ENCODE peak calls at places on chromosomes 2 and 18, in six cellular contexts. F is IMR-90, M is A549, L is K562, H is GM12878, U is SK-N-SH. Z is an unnamed sample.

GRCh38 chr2:10499911-10500521 is 51.9 kb upstream of the ODC1 start:
- DNase-seq in F (no peak), M (no peak), L (no peak), H (no peak), U (no peak), Z (no peak)

GRCh38 chr18:28831908-28832307 is 655.0 kb upstream of the CDH2 start:
- DNase-seq in F (no peak), M (no peak), L (no peak), H (no peak), U (no peak), Z (no peak)

GRCh38 chr2:105573910-105574655 is 170.6 kb upstream of the NCK2 start:
- DNase-seq in F (no peak), M (no peak), L (no peak), H (no peak), U (no peak), Z (no peak)

GRCh38 chr2:127619901-127620705 is 25.9 kb upstream of the GPR17 start:
- DNase-seq in F (no peak), M (no peak), L (no peak), H (no peak), U (peak), Z (no peak)

GRCh38 chr2:42618116-42618515 is 49.7 kb downstream of the MTA3 start:
- DNase-seq in F (no peak), M (no peak), L (no peak), H (no peak), U (no peak), Z (no peak)

GRCh38 chr2:128783193-128783671 is 464.6 kb upstream of the HS6ST1 start:
- DNase-seq in F (no peak), M (no peak), L (no peak), H (no peak), U (no peak), Z (no peak)

GRCh38 chr2:85189606-85190270 is 56.5 kb downstream of the TCF7L1 start:
- DNase-seq in F (no peak), M (no peak), L (no peak), H (no peak), U (no peak), Z (peak)

GRCh38 chr2:102910724-102911123 is 148.9 kb downstream of the TMEM182 start:
- DNase-seq in F (no peak), M (no peak), L (no peak), H (no peak), U (no peak), Z (no peak)

GRCh38 chr2:172012688-172013358 is 13.1 kb downstream of the METAP1D start:
- DNase-seq in F (no peak), M (no peak), L (no peak), H (no peak), U (no peak), Z (peak)

GRCh38 chr2:111523009-111523408 is 361.0 kb downstream of the ANAPC1 start:
- DNase-seq in F (no peak), M (no peak), L (peak), H (no peak), U (peak), Z (no peak)

GRCh38 chr2:10913501-10914271 is 2.0 kb downstream of the KCNF1 start:
- DNase-seq in F (no peak), M (no peak), L (no peak), H (no peak), U (no peak), Z (no peak)

GRCh38 chr2:203326355-203326754 is 1.8 kb upstream of the ABI2 start:
- DNase-seq in F (no peak), M (no peak), L (no peak), H (no peak), U (no peak), Z (no peak)

GRCh38 chr2:40113272-40113671 is 334.2 kb upstream of the THUMPD2 start:
- DNase-seq in F (peak), M (no peak), L (no peak), H (no peak), U (no peak), Z (no peak)

GRCh38 chr2:10360460-10361219 is 57.9 kb downstream of the HPCAL1 start:
- DNase-seq in F (no peak), M (no peak), L (no peak), H (no peak), U (no peak), Z (no peak)

GRCh38 chr2:156437272-156437671 is 1.1 kb downstream of the GPD2 start:
- DNase-seq in F (peak), M (no peak), L (no peak), H (no peak), U (no peak), Z (no peak)

GRCh38 chr2:25041307-25041927 is 459 bp upstream of the EFR3B start:
- DNase-seq in F (peak), M (peak), L (no peak), H (no peak), U (peak), Z (peak)

GRCh38 chr2:139946690-139947089 is 1166.5 kb upstream of the NXPH2 start:
- DNase-seq in F (no peak), M (no peak), L (no peak), H (no peak), U (peak), Z (no peak)

GRCh38 chr2:235390108-235390815 is 103.6 kb upstream of the AGAP1 start:
- DNase-seq in F (peak), M (no peak), L (no peak), H (peak), U (no peak), Z (no peak)

GRCh38 chr2:12684471-12684936 is 32.2 kb upstream of the TRIB2 start:
- DNase-seq in F (peak), M (no peak), L (no peak), H (no peak), U (no peak), Z (no peak)

GRCh38 chr2:150732064-150732463 is 244.6 kb upstream of the RND3 start:
- DNase-seq in F (peak), M (no peak), L (no peak), H (no peak), U (peak), Z (no peak)

GRCh38 chr18:45266023-45266422 is 349.3 kb upstream of the SLC14A2 start:
- DNase-seq in F (no peak), M (no peak), L (no peak), H (no peak), U (no peak), Z (no peak)

GRCh38 chr2:100902833-100903405 is 83.0 kb downstream of the NPAS2 start:
- DNase-seq in F (peak), M (peak), L (no peak), H (no peak), U (peak), Z (peak)

GRCh38 chr2:37877457-37878315 is 47.4 kb upstream of the RMDN2 start:
- DNase-seq in F (peak), M (peak), L (peak), H (no peak), U (peak), Z (peak)

GRCh38 chr2:194464964-194465638 is 1191.9 kb upstream of the SLC39A10 start:
- DNase-seq in F (no peak), M (no peak), L (no peak), H (no peak), U (no peak), Z (no peak)

GRCh38 chr2:99101697-99102096 is 39.8 kb upstream of the C2orf15 start:
- DNase-seq in F (peak), M (no peak), L (no peak), H (no peak), U (no peak), Z (peak)

GRCh38 chr2:15667579-15668556 is 76.2 kb downstream of the DDX1 start:
- DNase-seq in F (peak), M (no peak), L (no peak), H (no peak), U (no peak), Z (no peak)

GRCh38 chr2:234395801-234396478 is 100.9 kb downstream of the ARL4C start:
- DNase-seq in F (no peak), M (no peak), L (no peak), H (no peak), U (peak), Z (no peak)

GRCh38 chr2:191500566-191501389 is 177.2 kb upstream of the NABP1 start:
- DNase-seq in F (no peak), M (no peak), L (no peak), H (no peak), U (peak), Z (no peak)

GRCh38 chr2:240932001-240932723 is 26.0 kb downstream of the CROCC2 start:
- DNase-seq in F (no peak), M (no peak), L (no peak), H (no peak), U (peak), Z (no peak)

GRCh38 chr2:150531626-150532419 is 44.4 kb upstream of the RND3 start:
- DNase-seq in F (peak), M (no peak), L (no peak), H (no peak), U (no peak), Z (no peak)

GRCh38 chr2:62199392-62200125 is 3.6 kb downstream of the B3GNT2 start:
- DNase-seq in F (peak), M (no peak), L (no peak), H (no peak), U (no peak), Z (no peak)

GRCh38 chr2:216632952-216633615 is at the start of gene IGFBP2:
- DNase-seq in F (peak), M (peak), L (no peak), H (no peak), U (peak), Z (no peak)

GRCh38 chr2:189466046-189466445 is 24.8 kb downstream of the WDR75 start:
- DNase-seq in F (no peak), M (no peak), L (no peak), H (no peak), U (no peak), Z (no peak)

GRCh38 chr2:153163055-153163454 is 315.5 kb downstream of the RPRM start:
- DNase-seq in F (no peak), M (no peak), L (no peak), H (no peak), U (peak), Z (peak)

GRCh38 chr2:240555541-240556250 is 2.1 kb downstream of the ANKMY1 start:
- DNase-seq in F (no peak), M (no peak), L (no peak), H (no peak), U (no peak), Z (no peak)

GRCh38 chr2:150020221-150020620 is 432.6 kb upstream of the MMADHC start:
- DNase-seq in F (no peak), M (no peak), L (no peak), H (no peak), U (no peak), Z (no peak)

GRCh38 chr2:160194946-160195345 is 5.1 kb downstream of the ITGB6 start:
- DNase-seq in F (no peak), M (no peak), L (no peak), H (no peak), U (no peak), Z (no peak)

GRCh38 chr2:129252781-129253460 is 726.5 kb upstream of the RAB6C start:
- DNase-seq in F (no peak), M (no peak), L (no peak), H (no peak), U (peak), Z (no peak)

GRCh38 chr2:85213404-85213803 is 80.2 kb downstream of the TCF7L1 start:
- DNase-seq in F (no peak), M (no peak), L (no peak), H (no peak), U (no peak), Z (no peak)

GRCh38 chr18:46291149-46291548 is 187.0 kb downstream of the HAUS1 start:
- DNase-seq in F (no peak), M (no peak), L (no peak), H (no peak), U (no peak), Z (no peak)

GRCh38 chr2:199463000-199463692 is 5.4 kb upstream of the SATB2 start:
- DNase-seq in F (peak), M (peak), L (no peak), H (no peak), U (peak), Z (no peak)

GRCh38 chr2:199460101-199460671 is 2.4 kb upstream of the SATB2 start:
- DNase-seq in F (peak), M (no peak), L (no peak), H (no peak), U (no peak), Z (no peak)

GRCh38 chr2:199460808-199461454 is 3.2 kb upstream of the SATB2 start:
- DNase-seq in F (no peak), M (no peak), L (no peak), H (no peak), U (no peak), Z (no peak)

GRCh38 chr2:199462167-199462976 is 4.6 kb upstream of the SATB2 start:
- DNase-seq in F (no peak), M (no peak), L (no peak), H (no peak), U (peak), Z (no peak)

DNA sequence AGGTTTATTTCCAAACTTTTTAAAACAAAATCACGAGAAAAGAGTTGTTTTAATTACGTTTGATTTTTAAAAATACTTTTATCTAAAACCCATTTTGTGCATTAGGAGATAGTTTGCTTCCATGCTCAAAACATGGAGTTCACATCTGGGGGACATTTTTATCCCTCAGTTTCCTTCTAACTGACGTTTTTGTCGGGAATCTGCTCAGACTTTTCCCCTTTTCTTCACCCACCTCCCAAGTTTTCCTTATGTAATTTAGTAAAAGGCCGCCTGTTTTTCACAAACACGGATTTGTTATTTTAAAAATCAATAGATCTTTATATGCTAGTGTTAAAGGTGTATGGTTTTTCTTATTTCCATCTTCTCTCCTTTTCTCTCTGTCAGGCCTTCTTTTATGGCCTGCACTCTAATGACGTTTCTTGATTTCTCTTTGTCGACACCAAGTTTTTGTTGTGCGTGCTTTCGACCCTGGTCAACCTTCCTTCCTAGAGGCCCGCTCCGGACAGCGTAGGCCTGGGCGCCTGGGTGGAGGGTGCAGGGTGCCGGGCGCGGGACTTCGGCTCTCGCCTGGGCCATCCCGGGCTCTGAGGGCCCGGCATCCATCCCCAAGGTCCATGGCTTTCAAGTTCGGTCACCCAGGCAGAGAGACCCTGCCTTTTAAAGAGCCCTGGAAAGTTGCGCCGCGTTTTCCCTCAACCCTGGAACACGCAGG is 3.9 kb upstream of the SATB2 start:
- DNase-seq in F (no peak), M (no peak), L (no peak), H (no peak), U (peak), Z (no peak)
- TF ChIP-seq SMC3 in F (no peak), M (no peak), L (no peak), H (no peak), U (no peak), Z (no peak)

DNA sequence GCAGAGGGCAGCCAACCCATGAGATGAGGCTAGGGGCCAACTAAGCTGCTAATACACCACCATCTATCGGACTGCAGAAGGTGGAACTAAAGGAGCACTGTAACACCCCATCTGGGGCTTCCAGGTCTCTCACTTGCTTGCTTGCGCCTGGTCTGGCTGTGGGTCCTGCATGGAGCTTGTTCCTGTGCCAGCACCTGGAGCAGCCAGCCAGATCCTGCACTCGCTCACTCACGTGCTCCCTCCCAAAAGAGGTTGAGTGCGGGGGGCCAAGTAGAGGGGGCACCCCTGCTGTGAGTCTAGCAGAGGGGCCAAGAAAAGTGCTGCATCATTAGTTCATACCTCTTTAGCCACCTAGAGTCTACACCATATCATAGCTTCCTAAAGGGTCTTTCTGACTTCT is 250.9 kb downstream of the LRRTM4 start:
- DNase-seq in F (no peak), M (no peak), L (no peak), H (no peak), U (no peak), Z (no peak)
- TF ChIP-seq SMC3 in F (no peak), M (no peak), L (no peak), H (no peak), U (no peak), Z (no peak)

DNA sequence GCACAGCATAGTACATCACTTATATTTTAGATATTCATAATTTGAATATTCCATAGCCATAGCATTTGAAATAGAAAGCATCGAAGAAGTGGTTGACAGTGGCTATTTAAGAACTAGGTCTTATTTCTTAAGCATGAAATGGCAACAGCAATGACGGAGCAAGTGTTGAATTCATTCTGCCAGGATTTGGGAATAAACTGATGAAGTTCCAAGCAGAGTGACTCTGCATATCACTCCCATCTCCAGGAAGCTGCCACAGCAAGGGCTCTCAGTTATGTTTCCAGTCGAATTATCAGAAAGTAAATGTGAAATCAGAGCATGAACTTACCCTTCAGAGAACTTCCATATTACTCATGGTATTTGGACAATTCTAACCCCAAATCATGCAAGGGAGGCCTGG is 208.1 kb downstream of the IKZF2 start:
- DNase-seq in F (no peak), M (no peak), L (no peak), H (no peak), U (no peak), Z (no peak)
- TF ChIP-seq SMC3 in F (no peak), M (no peak), L (no peak), H (no peak), U (no peak), Z (no peak)

DNA sequence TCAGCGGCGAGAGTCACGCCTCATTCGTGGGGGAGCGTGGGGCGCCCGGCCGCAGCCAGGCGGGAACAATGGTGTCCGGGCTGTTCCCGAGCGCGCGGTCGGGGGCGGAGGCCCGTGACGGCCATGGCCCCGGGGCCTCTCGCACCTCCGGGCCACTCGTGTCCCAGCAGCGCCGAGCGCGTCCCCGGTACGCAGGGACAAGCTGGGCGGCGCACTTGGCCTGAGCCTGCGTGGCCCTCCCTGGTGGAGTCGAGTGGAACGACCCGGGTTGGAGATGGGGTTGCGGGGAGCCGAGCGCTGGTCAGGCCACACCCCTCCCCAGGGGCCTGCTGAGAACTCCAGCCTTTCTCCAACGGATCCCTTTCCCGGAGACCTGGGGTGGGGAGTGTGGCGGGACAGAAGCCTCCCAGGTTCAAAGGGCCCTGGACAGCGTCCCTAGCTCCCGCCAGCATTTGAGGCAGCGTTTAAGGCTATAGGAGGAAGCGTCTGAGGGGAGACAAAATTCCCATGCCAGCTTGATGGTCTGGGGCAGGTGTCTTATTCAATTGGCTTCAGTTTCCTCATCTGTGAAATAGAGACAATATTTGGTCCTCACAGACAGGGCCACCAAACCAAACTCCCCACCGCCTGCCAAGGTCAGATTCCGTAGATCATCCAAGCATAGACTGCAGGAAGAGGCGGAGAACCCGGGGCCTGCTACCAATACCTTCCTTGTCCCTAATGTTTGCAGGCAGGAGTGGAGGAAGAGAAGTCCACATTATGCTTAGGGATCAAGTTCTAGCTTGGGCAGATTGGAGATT is 545 bp downstream of the CNDP2 start:
- DNase-seq in F (peak), M (peak), L (no peak), H (no peak), U (peak), Z (peak)
- TF ChIP-seq SMC3 in F (no peak), M (no peak), L (no peak), H (no peak), U (no peak), Z (no peak)

DNA sequence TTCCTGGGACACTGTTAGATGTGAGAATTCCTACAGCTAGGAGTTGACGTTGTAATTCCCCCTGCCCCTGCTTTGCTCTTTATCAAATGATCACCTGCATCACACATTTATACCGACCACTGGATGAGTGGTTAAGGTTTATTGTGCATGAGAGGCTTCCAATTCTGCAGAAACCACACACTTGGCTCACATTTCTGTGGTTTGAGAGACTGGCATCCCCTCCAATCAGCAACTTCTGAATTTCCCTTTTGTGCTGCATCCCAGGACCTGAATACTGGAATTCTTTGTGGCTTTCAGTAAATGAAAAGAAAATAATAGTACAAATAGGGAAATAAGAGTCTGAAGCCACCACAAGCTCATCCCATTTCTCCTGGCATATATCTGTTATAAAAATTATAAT is 628.7 kb upstream of the PIK3C3 start:
- DNase-seq in F (peak), M (no peak), L (no peak), H (no peak), U (no peak), Z (no peak)
- TF ChIP-seq SMC3 in F (no peak), M (no peak), L (no peak), H (no peak), U (no peak), Z (no peak)